ENCODE peak calls at places on chromosome 10, in nine cellular contexts. E is neuronal stem cell, F is upper lobe of right lung, Z is psoas muscle, X is IMR-90, V is SJSA1, G is NT2/D1, M is suprapubic skin, B is PC-3. N is an unnamed sample. For H3K9me3, the result is how much of the 10 kb centered on the place peaks cover.

GRCh38 chr10:71611131-71611530 is 108.4 kb downstream of the C10orf105 start:
- DNase-seq in E (no peak), F (no peak), Z (no peak), X (no peak), V (no peak), G (no peak), M (no peak), B (no peak), N (no peak)

GRCh38 chr10:4046722-4047354 is 261.8 kb upstream of the KLF6 start:
- DNase-seq in E (no peak), F (no peak), Z (no peak), X (no peak), V (no peak), G (no peak), M (no peak), B (no peak), N (no peak)

GRCh38 chr10:44575601-44576380 is 190.9 kb upstream of the CXCL12 start:
- DNase-seq in E (no peak), F (no peak), Z (no peak), X (no peak), V (no peak), G (no peak), M (no peak), B (no peak), N (no peak)

GRCh38 chr10:92290076-92290836 is 622 bp downstream of the CPEB3 start:
- DNase-seq in E (peak), F (peak), Z (peak), X (peak), V (peak), G (no peak), M (no peak), B (peak), N (peak)

GRCh38 chr10:5565205-5565545 is 40.4 kb downstream of the CALML3 start:
- DNase-seq in E (no peak), F (peak), Z (peak), X (no peak), V (no peak), G (no peak), M (peak), B (no peak), N (peak)

GRCh38 chr10:70319183-70319582 is 35.4 kb upstream of the NPFFR1 start:
- DNase-seq in E (no peak), F (no peak), Z (no peak), X (no peak), V (no peak), G (no peak), M (no peak), B (no peak), N (no peak)

GRCh38 chr10:10131984-10132383 is 885.7 kb upstream of the CELF2 start:
- DNase-seq in E (no peak), F (no peak), Z (no peak), X (no peak), V (no peak), G (no peak), M (no peak), B (no peak), N (no peak)

GRCh38 chr10:57430376-57430775 is 837.3 kb downstream of the IPMK start:
- DNase-seq in E (no peak), F (no peak), Z (no peak), X (no peak), V (no peak), G (no peak), M (no peak), B (no peak), N (no peak)

GRCh38 chr10:27223964-27224363 is 16.6 kb downstream of the ACBD5 start:
- DNase-seq in E (no peak), F (no peak), Z (no peak), X (peak), V (no peak), G (no peak), M (peak), B (peak), N (peak)

GRCh38 chr10:1645896-1646295 is 91.4 kb downstream of the ADARB2 start:
- DNase-seq in E (no peak), F (no peak), Z (no peak), X (no peak), V (no peak), G (no peak), M (peak), B (no peak), N (no peak)

GRCh38 chr10:119316729-119317097 is 109.3 kb downstream of the GRK5 start:
- DNase-seq in E (peak), F (no peak), Z (no peak), X (peak), V (peak), G (peak), M (no peak), B (peak), N (no peak)

GRCh38 chr10:75353183-75353582 is 48.4 kb downstream of the ZNF503 start:
- DNase-seq in E (no peak), F (no peak), Z (no peak), X (no peak), V (peak), G (no peak), M (no peak), B (no peak), N (peak)

GRCh38 chr10:116272497-116273221 is at the start of gene GFRA1:
- DNase-seq in E (peak), F (no peak), Z (peak), X (peak), V (peak), G (no peak), M (no peak), B (no peak), N (no peak)

GRCh38 chr10:79260803-79261740 is 86.2 kb upstream of the PPIF start:
- DNase-seq in E (no peak), F (no peak), Z (no peak), X (peak), V (no peak), G (peak), M (no peak), B (no peak), N (peak)

GRCh38 chr10:124671486-124672075 is 72.6 kb downstream of the FAM53B start:
- DNase-seq in E (peak), F (no peak), Z (peak), X (no peak), V (no peak), G (no peak), M (peak), B (peak), N (no peak)

GRCh38 chr10:82245906-82246305 is 370.9 kb downstream of the NRG3 start:
- DNase-seq in E (no peak), F (no peak), Z (no peak), X (no peak), V (no peak), G (no peak), M (no peak), B (no peak), N (no peak)

GRCh38 chr10:6204341-6205191 is 1.8 kb downstream of the PFKFB3 start:
- DNase-seq in E (peak), F (peak), Z (peak), X (peak), V (peak), G (no peak), M (no peak), B (peak), N (peak)

GRCh38 chr10:5944389-5945202 is 32.7 kb downstream of the IL15RA start:
- DNase-seq in E (no peak), F (no peak), Z (peak), X (peak), V (peak), G (no peak), M (peak), B (peak), N (peak)

GRCh38 chr10:116780691-116781205 is 38.4 kb upstream of the HSPA12A start:
- DNase-seq in E (no peak), F (no peak), Z (no peak), X (peak), V (no peak), G (no peak), M (no peak), B (no peak), N (no peak)

GRCh38 chr10:112519129-112519761 is 72.2 kb downstream of the VTI1A start:
- DNase-seq in E (no peak), F (no peak), Z (no peak), X (no peak), V (no peak), G (no peak), M (no peak), B (peak), N (no peak)

GRCh38 chr10:71397340-71398212 is 856 bp downstream of the CDH23 start:
- DNase-seq in E (peak), F (peak), Z (no peak), X (no peak), V (peak), G (no peak), M (no peak), B (no peak), N (no peak)

DNA sequence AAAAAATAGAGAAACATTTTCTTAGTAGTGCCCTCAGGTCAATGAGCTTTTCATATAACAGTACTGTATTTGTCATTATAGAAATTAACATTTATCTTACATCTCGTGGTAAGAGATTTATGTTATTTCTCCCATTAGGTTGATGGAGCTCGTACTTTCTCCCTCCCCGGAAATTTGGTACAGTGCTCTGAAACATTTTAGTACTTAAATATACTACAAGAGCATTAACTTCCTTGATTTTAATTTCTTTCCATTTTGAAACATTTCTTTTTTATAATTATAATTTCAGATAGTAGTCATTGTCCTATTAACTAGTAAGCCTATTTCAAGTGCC is 205.4 kb downstream of the MBL2 start:
- DNase-seq in E (no peak), F (no peak), Z (no peak), X (no peak), V (no peak), G (no peak), M (no peak), B (no peak), N (no peak)
- H3K9me3 ChIP-seq in E (under half), F (under half), Z (under half), X (under half), V (under half), G (under half), M (under half), B (under half), N (under half)

GRCh38 chr10:128475686-128476410 is 349.6 kb upstream of the MKI67 start:
- DNase-seq in E (no peak), F (no peak), Z (no peak), X (no peak), V (no peak), G (no peak), M (no peak), B (no peak), N (no peak)
- H3K9me3 ChIP-seq in E (under half), F (under half), Z (under half), X (half or more), V (under half), G (under half), M (under half), B (under half), N (under half)

GRCh38 chr10:42304341-42304740 is 334.0 kb downstream of the ZNF33B start:
- DNase-seq in E (peak), F (no peak), Z (no peak), X (peak), V (no peak), G (no peak), M (no peak), B (no peak), N (no peak)
- H3K9me3 ChIP-seq in E (under half), F (half or more), Z (half or more), X (under half), V (under half), G (half or more), M (half or more), B (half or more), N (half or more)

DNA sequence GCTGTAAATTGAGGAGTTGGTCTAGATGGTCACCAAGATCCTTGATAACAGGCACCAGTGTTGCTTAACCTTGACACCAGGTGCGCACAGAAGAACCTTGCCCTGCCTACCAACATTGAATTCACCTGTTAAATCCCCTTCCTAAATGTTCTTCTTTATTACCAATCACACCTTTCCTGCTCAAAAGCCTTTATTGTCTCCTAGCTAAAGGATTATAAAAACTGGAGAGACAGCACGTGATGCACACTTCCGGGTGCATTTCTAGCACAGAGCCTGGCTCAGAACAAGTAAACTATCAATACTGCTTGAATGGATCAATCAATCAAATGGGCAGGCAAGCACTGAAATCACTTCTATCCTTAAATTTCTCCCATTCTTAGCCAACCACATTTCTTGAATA is 56.3 kb downstream of the SVIL start:
- DNase-seq in E (no peak), F (no peak), Z (no peak), X (no peak), V (no peak), G (no peak), M (no peak), B (no peak), N (no peak)
- H3K9me3 ChIP-seq in E (under half), F (under half), Z (under half), X (under half), V (under half), G (under half), M (under half), B (under half), N (under half)

GRCh38 chr10:131844546-131845084 is 56.2 kb upstream of the PPP2R2D start:
- DNase-seq in E (no peak), F (peak), Z (no peak), X (no peak), V (peak), G (no peak), M (peak), B (no peak), N (no peak)
- H3K9me3 ChIP-seq in E (under half), F (under half), Z (under half), X (half or more), V (under half), G (under half), M (under half), B (under half), N (under half)